ENCODE peak calls at places on chromosomes 4 and X, in four cellular contexts. S is cardiac muscle cell, U is heart left ventricle, W is MM.1S. K is an unnamed sample.

GRCh38 chrX:86148594-86148993 is 343 bp downstream of the DACH2 start:
- DNase-seq in S (no peak), U (no peak), W (no peak), K (no peak)

GRCh38 chr4:54439831-54440243 is 210.7 kb downstream of the PDGFRA start:
- DNase-seq in S (peak), U (peak), W (no peak), K (peak)

GRCh38 chr4:48375651-48376291 is 34.4 kb downstream of the SLAIN2 start:
- DNase-seq in S (peak), U (no peak), W (no peak), K (no peak)

GRCh38 chrX:129783176-129783776 is 3.5 kb downstream of the SASH3 start:
- DNase-seq in S (no peak), U (no peak), W (no peak), K (no peak)

GRCh38 chrX:10847333-10847732 is 226.9 kb upstream of the MID1 start:
- DNase-seq in W (no peak), U (no peak), S (no peak), K (no peak)

GRCh38 chrX:133639726-133640125 is 224.4 kb upstream of the GPC4 start:
- DNase-seq in U (no peak), S (no peak), W (no peak), K (no peak)

GRCh38 chr4:6885953-6886557 is 23.6 kb upstream of the TBC1D14 start:
- DNase-seq in U (peak), W (no peak), S (peak), K (peak)

GRCh38 chrX:42695800-42696358 is 82.1 kb downstream of the PPP1R2C start:
- DNase-seq in U (no peak), S (no peak), W (no peak), K (no peak)

GRCh38 chr4:74335341-74336019 is 27.2 kb downstream of the EPGN start:
- DNase-seq in W (no peak), S (no peak), U (no peak), K (no peak)

GRCh38 chr4:152165146-152165545 is 370.7 kb downstream of the FBXW7 start:
- DNase-seq in S (no peak), W (no peak), U (no peak), K (no peak)

GRCh38 chr4:16967722-16968121 is 69.3 kb upstream of the LDB2 start:
- DNase-seq in S (peak), U (peak), W (no peak), K (peak)

GRCh38 chr4:188332265-188332664 is 193.0 kb downstream of the TRIML1 start:
- DNase-seq in S (no peak), U (no peak), W (no peak), K (no peak)
- H3K4me3 ChIP-seq in S (no peak), U (no peak), W (no peak), K (no peak)

DNA sequence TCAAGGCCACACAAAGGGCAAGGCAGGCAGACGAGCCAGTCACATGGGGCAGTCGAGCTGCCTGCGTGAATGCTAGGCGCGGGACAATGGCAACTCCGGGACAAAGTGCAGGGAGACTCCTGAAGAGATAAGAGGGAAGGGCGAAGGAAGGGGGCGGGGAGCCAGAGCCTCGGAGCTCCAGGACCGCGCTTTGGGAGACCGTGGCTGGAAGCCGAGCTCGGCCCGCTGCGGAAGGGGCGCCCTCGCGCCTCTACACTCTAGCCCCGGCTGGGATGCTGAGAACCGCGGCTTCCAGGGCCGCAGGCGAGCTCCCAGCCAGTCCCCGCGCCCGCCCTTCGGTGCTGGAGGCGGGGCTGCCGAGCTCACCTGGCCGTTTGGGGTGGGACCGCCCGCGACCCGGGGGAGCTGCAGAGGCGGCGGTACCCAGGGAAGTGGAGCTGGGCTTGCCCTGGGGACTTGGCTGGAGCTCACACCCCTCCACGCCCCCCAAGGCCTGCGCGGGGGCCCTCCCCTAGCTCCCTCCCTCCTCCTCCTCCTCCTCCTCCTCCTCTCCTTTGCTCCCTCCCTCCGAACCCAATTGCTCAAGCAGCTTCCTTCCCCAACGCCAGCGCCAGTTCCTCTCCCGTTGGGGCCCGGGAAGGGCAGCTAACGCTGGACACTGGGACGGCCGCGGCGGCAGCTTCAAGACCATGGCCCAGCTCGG is at the start of gene SOWAHD:
- DNase-seq in S (no peak), U (peak), W (peak), K (peak)
- H3K27ac ChIP-seq in S (no peak), U (no peak), W (peak), K (no peak)

GRCh38 chr4:2412534-2412884 is 5.9 kb downstream of the ZFYVE28 start:
- DNase-seq in U (no peak), W (peak), S (no peak), K (no peak)
- H3K4me3 ChIP-seq in U (peak), W (peak), S (no peak), K (peak)

DNA sequence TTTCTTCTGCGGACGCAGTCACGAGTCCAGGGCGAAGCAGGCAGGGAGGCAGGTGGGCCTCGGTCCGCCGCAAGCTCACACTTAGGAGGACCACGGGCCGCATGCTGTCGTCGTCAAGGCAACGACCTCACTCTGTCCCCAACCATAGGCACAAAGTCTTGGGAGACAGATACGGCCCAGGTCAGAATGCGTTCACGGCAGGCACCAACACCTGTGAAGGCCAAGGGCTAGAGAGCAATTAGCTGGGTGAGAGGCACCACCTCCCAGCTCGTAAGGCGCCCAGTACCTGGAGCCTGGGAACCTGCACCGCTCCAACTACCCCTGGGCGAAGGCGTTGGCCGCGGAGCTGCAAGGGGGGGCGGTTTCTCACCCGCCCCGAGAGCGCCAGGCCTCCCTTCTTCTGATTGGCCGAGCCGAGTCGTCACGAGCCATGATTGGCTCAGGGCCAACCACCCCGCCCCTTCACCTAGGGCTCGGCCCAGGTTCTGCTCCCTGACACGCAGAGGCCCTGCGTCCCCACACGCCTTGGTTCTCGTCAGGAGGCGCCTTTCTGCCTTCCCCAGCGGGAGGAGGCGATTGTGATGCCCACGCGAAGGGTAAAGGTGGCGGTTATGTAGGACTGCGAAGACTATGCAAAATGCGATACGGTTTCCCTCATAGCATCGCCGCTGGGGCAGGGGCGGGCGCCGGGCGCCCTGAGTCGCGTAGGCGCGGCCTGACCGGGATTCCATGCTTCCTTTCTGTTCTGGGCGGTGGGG is at the start of gene CDKL2:
- DNase-seq in W (peak), U (peak), S (peak), K (peak)
- H3K27ac ChIP-seq in W (no peak), U (peak), S (peak), K (no peak)

GRCh38 chr4:41866799-41867677 is 68.2 kb upstream of the TMEM33 start:
- DNase-seq in U (no peak), W (no peak), S (no peak), K (no peak)
- H3K4me3 ChIP-seq in U (peak), W (no peak), S (peak), K (peak)

DNA sequence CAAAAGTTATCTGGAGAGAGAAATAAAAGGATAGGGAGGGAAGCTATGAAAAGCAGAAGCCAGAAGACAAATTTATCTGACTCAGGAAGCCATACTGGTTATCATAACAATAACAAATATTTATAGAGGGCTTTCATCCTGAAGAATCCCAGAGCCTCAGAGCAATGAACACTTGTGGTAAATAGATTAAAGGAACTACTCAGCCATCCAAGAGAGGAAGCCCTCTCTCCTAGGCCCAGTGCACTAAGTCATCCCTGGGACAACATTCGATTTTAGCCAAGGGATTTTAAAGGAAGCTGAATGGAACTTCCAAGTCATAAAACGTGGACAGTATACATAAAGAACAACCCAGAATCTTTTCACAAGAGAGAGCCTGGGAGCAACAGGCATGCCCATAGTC is 76.9 kb downstream of the COL4A6 start:
- DNase-seq in S (peak), W (no peak), U (no peak), K (no peak)
- H3K27ac ChIP-seq in S (no peak), W (no peak), U (no peak), K (no peak)

DNA sequence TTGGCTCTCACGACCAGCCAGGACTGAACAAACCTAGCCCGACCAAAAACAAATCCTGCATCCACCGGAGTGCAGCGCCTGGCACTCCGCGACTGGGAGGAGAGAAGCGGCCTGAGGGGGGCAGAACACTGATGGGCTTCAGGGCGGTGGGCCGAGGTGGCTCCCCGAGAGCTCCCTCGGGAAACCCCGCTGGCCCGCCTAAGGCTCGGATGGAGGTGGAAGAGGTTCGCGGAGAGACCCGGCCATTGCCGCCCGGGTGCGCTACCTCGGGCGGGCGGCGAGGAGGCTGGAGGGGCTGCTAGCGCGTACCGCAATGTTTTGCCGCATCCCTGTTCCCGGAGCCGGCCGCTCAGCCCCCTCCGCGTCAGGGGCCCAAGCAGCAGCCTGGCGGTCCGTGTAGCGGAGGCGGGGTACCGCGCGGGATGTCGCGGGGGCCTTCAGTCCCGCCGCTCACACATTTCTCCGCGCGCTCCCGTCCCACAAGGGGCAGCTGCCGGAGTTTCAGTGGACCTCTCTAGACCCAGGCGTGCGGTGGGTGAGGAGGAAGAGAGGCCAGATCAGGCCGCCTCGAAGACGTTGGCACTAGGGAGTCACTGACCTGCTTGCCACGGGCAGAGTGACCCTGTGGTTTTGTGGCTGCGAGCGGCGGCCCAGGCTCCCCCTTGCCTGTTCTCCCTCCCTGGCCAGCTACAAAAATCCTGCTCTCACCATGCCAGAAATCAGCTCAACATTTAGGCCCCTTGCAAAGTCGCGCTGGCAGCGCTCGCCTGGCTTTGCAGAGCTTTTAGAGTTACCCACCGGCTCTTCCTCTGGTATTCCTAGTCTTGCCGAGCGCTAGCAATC is 2.1 kb downstream of the SLITRK4 start:
- DNase-seq in S (peak), U (peak), W (no peak), K (no peak)
- H3K4me3 ChIP-seq in S (peak), U (peak), W (no peak), K (peak)

GRCh38 chrX:155070975-155071693 is at the start of the genes BRCC3, CMC4 and MTCP1:
- DNase-seq in W (peak), U (peak), S (peak), K (peak)

GRCh38 chrX:155071694-155072215 is 447 bp downstream of the BRCC3 start:
- DNase-seq in U (no peak), W (peak), S (no peak), K (no peak)

GRCh38 chrX:155070663-155070974 is 317 bp downstream of the CMC4 start:
- DNase-seq in W (no peak), S (no peak), U (peak), K (no peak)

GRCh38 chrX:155069414-155069813 is 1.5 kb downstream of the CMC4 start:
- DNase-seq in S (no peak), W (no peak), U (no peak), K (no peak)

GRCh38 chrX:155070038-155070437 is 898 bp downstream of the CMC4 start:
- DNase-seq in U (no peak), W (no peak), S (no peak), K (no peak)
- H3K27ac ChIP-seq in U (peak), W (no peak), S (no peak), K (peak)

GRCh38 chr4:95921470-95921869 is 81.6 kb downstream of the PDHA2 start:
- DNase-seq in U (no peak), W (no peak), S (no peak), K (no peak)
- H3K4me3 ChIP-seq in U (no peak), W (no peak), S (no peak), K (no peak)

GRCh38 chr4:147117400-147117799 is 171.7 kb upstream of the TTC29 start:
- DNase-seq in U (no peak), S (peak), W (no peak), K (no peak)
- H3K27ac ChIP-seq in U (peak), S (peak), W (no peak), K (peak)